ENCODE peak calls at places on chromosome 19, in seven cellular contexts. One of them, this sample, is unnamed.

GRCh38 chr19:14072535-14073231 is at the start of gene MISP3:
- DNase-seq in K562: peak
- DNase-seq in H1: no peak
- DNase-seq in SK-N-SH: peak
- DNase-seq in GM12891: no peak
- DNase-seq in GM12878: no peak
- DNase-seq in HepG2: no peak
- DNase-seq in this sample: no peak

GRCh38 chr19:47112166-47112663 is 1.4 kb downstream of the ZC3H4 start:
- DNase-seq in K562: peak
- DNase-seq in H1: peak
- DNase-seq in SK-N-SH: peak
- DNase-seq in GM12891: peak
- DNase-seq in GM12878: no peak
- DNase-seq in HepG2: peak
- DNase-seq in this sample: peak

GRCh38 chr19:5975388-5975728 is 2.6 kb downstream of the RANBP3 start:
- DNase-seq in K562: no peak
- DNase-seq in H1: no peak
- DNase-seq in SK-N-SH: no peak
- DNase-seq in GM12891: no peak
- DNase-seq in GM12878: no peak
- DNase-seq in HepG2: no peak
- DNase-seq in this sample: no peak

GRCh38 chr19:23512151-23512925 is 117.1 kb upstream of the ZNF91 start:
- DNase-seq in K562: no peak
- DNase-seq in H1: no peak
- DNase-seq in SK-N-SH: no peak
- DNase-seq in GM12891: no peak
- DNase-seq in GM12878: no peak
- DNase-seq in HepG2: no peak
- DNase-seq in this sample: no peak

GRCh38 chr19:29485293-29485692 is 40.5 kb upstream of the VSTM2B start:
- DNase-seq in K562: no peak
- DNase-seq in H1: no peak
- DNase-seq in SK-N-SH: no peak
- DNase-seq in GM12891: no peak
- DNase-seq in GM12878: no peak
- DNase-seq in HepG2: no peak
- DNase-seq in this sample: no peak

GRCh38 chr19:3055741-3056453 is 6.4 kb downstream of the TLE5 start:
- DNase-seq in K562: no peak
- DNase-seq in H1: no peak
- DNase-seq in SK-N-SH: no peak
- DNase-seq in GM12891: no peak
- DNase-seq in GM12878: no peak
- DNase-seq in HepG2: no peak
- DNase-seq in this sample: no peak

GRCh38 chr19:6540918-6541689 is 10.3 kb downstream of the TNFSF9 start:
- DNase-seq in K562: no peak
- DNase-seq in H1: no peak
- DNase-seq in SK-N-SH: no peak
- DNase-seq in GM12891: no peak
- DNase-seq in GM12878: no peak
- DNase-seq in HepG2: no peak
- DNase-seq in this sample: no peak

GRCh38 chr19:14517840-14518505 is at the start of gene DNAJB1:
- DNase-seq in K562: peak
- DNase-seq in H1: no peak
- DNase-seq in SK-N-SH: peak
- DNase-seq in GM12891: peak
- DNase-seq in GM12878: no peak
- DNase-seq in HepG2: peak
- DNase-seq in this sample: peak

GRCh38 chr19:36266375-36266961 is 51.6 kb downstream of the ZNF146 start:
- DNase-seq in K562: peak
- DNase-seq in H1: no peak
- DNase-seq in SK-N-SH: no peak
- DNase-seq in GM12891: peak
- DNase-seq in GM12878: no peak
- DNase-seq in HepG2: no peak
- DNase-seq in this sample: no peak

GRCh38 chr19:3456925-3457530 is 23.3 kb downstream of the SMIM24 start:
- DNase-seq in K562: no peak
- DNase-seq in H1: no peak
- DNase-seq in SK-N-SH: no peak
- DNase-seq in GM12891: no peak
- DNase-seq in GM12878: no peak
- DNase-seq in HepG2: no peak
- DNase-seq in this sample: no peak

GRCh38 chr19:50784710-50785109 is 5.5 kb upstream of the ACP4 start:
- DNase-seq in K562: no peak
- DNase-seq in H1: no peak
- DNase-seq in SK-N-SH: no peak
- DNase-seq in GM12891: no peak
- DNase-seq in GM12878: no peak
- DNase-seq in HepG2: no peak
- DNase-seq in this sample: no peak

GRCh38 chr19:8109890-8110662 is 39.3 kb downstream of the FBN3 start:
- DNase-seq in K562: no peak
- DNase-seq in H1: no peak
- DNase-seq in SK-N-SH: no peak
- DNase-seq in GM12891: no peak
- DNase-seq in GM12878: no peak
- DNase-seq in HepG2: no peak
- DNase-seq in this sample: no peak

GRCh38 chr19:47020132-47020805 is 632 bp downstream of the NPAS1 start:
- DNase-seq in K562: no peak
- DNase-seq in H1: no peak
- DNase-seq in SK-N-SH: peak
- DNase-seq in GM12891: no peak
- DNase-seq in GM12878: no peak
- DNase-seq in HepG2: no peak
- DNase-seq in this sample: no peak

GRCh38 chr19:42255766-42256750 is 1.1 kb upstream of the ERF start:
- DNase-seq in K562: peak
- DNase-seq in H1: no peak
- DNase-seq in SK-N-SH: peak
- DNase-seq in GM12891: no peak
- DNase-seq in GM12878: no peak
- DNase-seq in HepG2: no peak
- DNase-seq in this sample: no peak

GRCh38 chr19:56765107-56765506 is 75.4 kb downstream of the PEG3 start:
- DNase-seq in K562: no peak
- DNase-seq in H1: no peak
- DNase-seq in SK-N-SH: peak
- DNase-seq in GM12891: no peak
- DNase-seq in GM12878: no peak
- DNase-seq in HepG2: no peak
- DNase-seq in this sample: no peak

GRCh38 chr19:51586103-51586728 is 15.1 kb downstream of the ZNF175 start:
- DNase-seq in K562: no peak
- DNase-seq in H1: no peak
- DNase-seq in SK-N-SH: no peak
- DNase-seq in GM12891: no peak
- DNase-seq in GM12878: no peak
- DNase-seq in HepG2: no peak
- DNase-seq in this sample: no peak

GRCh38 chr19:35264281-35265125 is 4.3 kb upstream of the USF2 start:
- DNase-seq in K562: no peak
- DNase-seq in H1: no peak
- DNase-seq in SK-N-SH: no peak
- DNase-seq in GM12891: no peak
- DNase-seq in GM12878: no peak
- DNase-seq in HepG2: no peak
- DNase-seq in this sample: no peak

GRCh38 chr19:35267818-35268545 is 780 bp upstream of the USF2 start:
- DNase-seq in K562: peak
- DNase-seq in H1: no peak
- DNase-seq in SK-N-SH: peak
- DNase-seq in GM12891: peak
- DNase-seq in GM12878: no peak
- DNase-seq in HepG2: no peak
- DNase-seq in this sample: peak

GRCh38 chr19:35266904-35267817 is 1.6 kb upstream of the USF2 start:
- DNase-seq in K562: peak
- DNase-seq in H1: no peak
- DNase-seq in SK-N-SH: peak
- DNase-seq in GM12891: no peak
- DNase-seq in GM12878: no peak
- DNase-seq in HepG2: no peak
- DNase-seq in this sample: no peak

GRCh38 chr19:35266149-35266903 is 2.4 kb upstream of the USF2 start:
- DNase-seq in K562: no peak
- DNase-seq in H1: no peak
- DNase-seq in SK-N-SH: no peak
- DNase-seq in GM12891: no peak
- DNase-seq in GM12878: no peak
- DNase-seq in HepG2: no peak
- DNase-seq in this sample: no peak

GRCh38 chr19:35265126-35265995 is 3.4 kb upstream of the USF2 start:
- DNase-seq in K562: no peak
- DNase-seq in H1: no peak
- DNase-seq in SK-N-SH: no peak
- DNase-seq in GM12891: no peak
- DNase-seq in GM12878: no peak
- DNase-seq in HepG2: no peak
- DNase-seq in this sample: no peak
- TF ChIP-seq TAF1 in K562: no peak
- TF ChIP-seq TAF1 in H1: no peak
- TF ChIP-seq TAF1 in SK-N-SH: no peak
- TF ChIP-seq TAF1 in GM12891: no peak
- TF ChIP-seq TAF1 in GM12878: no peak
- TF ChIP-seq TAF1 in HepG2: no peak
- TF ChIP-seq TAF1 in this sample: no peak

GRCh38 chr19:38837656-38838121 is 6.1 kb upstream of the ECH1 start:
- DNase-seq in K562: no peak
- DNase-seq in H1: no peak
- DNase-seq in SK-N-SH: no peak
- DNase-seq in GM12891: no peak
- DNase-seq in GM12878: no peak
- DNase-seq in HepG2: peak
- DNase-seq in this sample: no peak

GRCh38 chr19:38838986-38839761 is 7.6 kb upstream of the ECH1 start:
- DNase-seq in K562: no peak
- DNase-seq in H1: no peak
- DNase-seq in SK-N-SH: no peak
- DNase-seq in GM12891: no peak
- DNase-seq in GM12878: no peak
- DNase-seq in HepG2: no peak
- DNase-seq in this sample: no peak

GRCh38 chr19:38839816-38840582 is 8.4 kb upstream of the ECH1 start:
- DNase-seq in K562: no peak
- DNase-seq in H1: no peak
- DNase-seq in SK-N-SH: no peak
- DNase-seq in GM12891: no peak
- DNase-seq in GM12878: no peak
- DNase-seq in HepG2: no peak
- DNase-seq in this sample: no peak

GRCh38 chr19:38837304-38837626 is 5.7 kb upstream of the ECH1 start:
- DNase-seq in K562: no peak
- DNase-seq in H1: no peak
- DNase-seq in SK-N-SH: peak
- DNase-seq in GM12891: no peak
- DNase-seq in GM12878: no peak
- DNase-seq in HepG2: no peak
- DNase-seq in this sample: no peak

GRCh38 chr19:38838208-38838985 is 6.8 kb upstream of the ECH1 start:
- DNase-seq in K562: no peak
- DNase-seq in H1: no peak
- DNase-seq in SK-N-SH: no peak
- DNase-seq in GM12891: no peak
- DNase-seq in GM12878: no peak
- DNase-seq in HepG2: no peak
- DNase-seq in this sample: no peak
- TF ChIP-seq TAF1 in K562: no peak
- TF ChIP-seq TAF1 in H1: no peak
- TF ChIP-seq TAF1 in SK-N-SH: no peak
- TF ChIP-seq TAF1 in GM12891: no peak
- TF ChIP-seq TAF1 in GM12878: no peak
- TF ChIP-seq TAF1 in HepG2: no peak
- TF ChIP-seq TAF1 in this sample: no peak

GRCh38 chr19:18763674-18764590 is 27.2 kb downstream of the COMP start:
- DNase-seq in K562: peak
- DNase-seq in H1: no peak
- DNase-seq in SK-N-SH: peak
- DNase-seq in GM12891: no peak
- DNase-seq in GM12878: no peak
- DNase-seq in HepG2: no peak
- DNase-seq in this sample: no peak
- TF ChIP-seq TAF1 in K562: no peak
- TF ChIP-seq TAF1 in H1: no peak
- TF ChIP-seq TAF1 in SK-N-SH: peak
- TF ChIP-seq TAF1 in GM12891: no peak
- TF ChIP-seq TAF1 in GM12878: no peak
- TF ChIP-seq TAF1 in HepG2: no peak
- TF ChIP-seq TAF1 in this sample: no peak

GRCh38 chr19:10858204-10858828 is 10.1 kb downstream of the C19orf38 start:
- DNase-seq in K562: peak
- DNase-seq in H1: no peak
- DNase-seq in SK-N-SH: peak
- DNase-seq in GM12891: no peak
- DNase-seq in GM12878: no peak
- DNase-seq in HepG2: no peak
- DNase-seq in this sample: no peak
- TF ChIP-seq TAF1 in K562: no peak
- TF ChIP-seq TAF1 in H1: no peak
- TF ChIP-seq TAF1 in SK-N-SH: no peak
- TF ChIP-seq TAF1 in GM12891: no peak
- TF ChIP-seq TAF1 in GM12878: no peak
- TF ChIP-seq TAF1 in HepG2: no peak
- TF ChIP-seq TAF1 in this sample: no peak

GRCh38 chr19:22052644-22053013 is 345 bp downstream of the ZNF257 start:
- DNase-seq in K562: peak
- DNase-seq in H1: no peak
- DNase-seq in SK-N-SH: peak
- DNase-seq in GM12891: no peak
- DNase-seq in GM12878: no peak
- DNase-seq in HepG2: no peak
- DNase-seq in this sample: no peak
- TF ChIP-seq TAF1 in K562: no peak
- TF ChIP-seq TAF1 in H1: no peak
- TF ChIP-seq TAF1 in SK-N-SH: no peak
- TF ChIP-seq TAF1 in GM12891: no peak
- TF ChIP-seq TAF1 in GM12878: no peak
- TF ChIP-seq TAF1 in HepG2: no peak
- TF ChIP-seq TAF1 in this sample: no peak